ENCODE peak calls at places on chromosomes 12 and 14, in seven cellular contexts. N, S, R, C, P, F and U are unnamed samples.
A peak's percentile ranks its signal among the peaks of the same experiment; 100 is the strongest.

GRCh38 chr12:106415134-106415533 is 57.6 kb downstream of the POLR3B start:
- DNase-seq in N (no peak), S (peak; percentile 43), R (no peak), C (no peak), P (no peak), F (peak; percentile 45), U (no peak)

GRCh38 chr14:69582207-69582606 is 7.5 kb upstream of the CCDC177 start:
- DNase-seq in N (no peak), S (no peak), R (no peak), C (no peak), P (no peak), F (no peak), U (no peak)

GRCh38 chr12:89411846-89412245 is 59.5 kb upstream of the DUSP6 start:
- DNase-seq in N (no peak), S (peak; percentile 14), R (no peak), C (no peak), P (no peak), F (no peak), U (no peak)

GRCh38 chr12:4866288-4866687 is 43.4 kb upstream of the KCNA1 start:
- DNase-seq in N (no peak), S (no peak), R (no peak), C (no peak), P (no peak), F (no peak), U (no peak)

GRCh38 chr12:132881853-132882252 is 5.6 kb downstream of the CHFR start:
- DNase-seq in N (no peak), S (peak; percentile 37), R (no peak), C (no peak), P (no peak), F (no peak), U (no peak)

GRCh38 chr14:33068626-33069025 is 129.9 kb downstream of the NPAS3 start:
- DNase-seq in N (no peak), S (no peak), R (no peak), C (no peak), P (no peak), F (no peak), U (no peak)

GRCh38 chr12:24909667-24910066 is 39.2 kb downstream of the BCAT1 start:
- DNase-seq in N (no peak), S (peak; percentile 86), R (peak; percentile 23), C (no peak), P (no peak), F (peak; percentile 59), U (peak; percentile 59)

GRCh38 chr14:85731198-85731597 is 201.3 kb downstream of the FLRT2 start:
- DNase-seq in N (no peak), S (peak; percentile 97), R (no peak), C (no peak), P (no peak), F (peak; percentile 83), U (no peak)

GRCh38 chr14:24921903-24922302 is 128.0 kb downstream of the STXBP6 start:
- DNase-seq in N (no peak), S (peak; percentile 68), R (no peak), C (no peak), P (no peak), F (peak; percentile 25), U (no peak)

GRCh38 chr14:54806616-54807015 is 96.0 kb downstream of the GCH1 start:
- DNase-seq in N (no peak), S (no peak), R (no peak), C (no peak), P (no peak), F (no peak), U (no peak)

GRCh38 chr12:99600388-99600787 is 47.2 kb upstream of the GARIN6 start:
- DNase-seq in N (no peak), S (no peak), R (no peak), C (no peak), P (no peak), F (no peak), U (no peak)

GRCh38 chr12:466039-466438 is 6.3 kb downstream of the B4GALNT3 start:
- DNase-seq in N (no peak), S (no peak), R (peak; percentile 68), C (no peak), P (no peak), F (no peak), U (no peak)

GRCh38 chr12:103012884-103013283 is 55.4 kb downstream of the ASCL1 start:
- DNase-seq in N (no peak), S (no peak), R (no peak), C (no peak), P (no peak), F (no peak), U (no peak)

GRCh38 chr14:51860164-51860835 is at the start of gene GNG2:
- DNase-seq in N (peak; percentile 62), S (peak; percentile 79), R (peak; percentile 88), C (peak; percentile 69), P (peak; percentile 56), F (peak; percentile 85), U (peak; percentile 94)

GRCh38 chr12:93868771-93869170 is 191.6 kb downstream of the CRADD start:
- DNase-seq in N (no peak), S (peak; percentile 86), R (no peak), C (no peak), P (no peak), F (peak; percentile 49), U (no peak)

GRCh38 chr12:43238281-43238680 is 313.7 kb downstream of the ADAMTS20 start:
- DNase-seq in N (no peak), S (no peak), R (no peak), C (no peak), P (no peak), F (no peak), U (no peak)

GRCh38 chr12:121697093-121697698 is 15.4 kb upstream of the TMEM120B start:
- DNase-seq in N (no peak), S (peak; percentile 46), R (no peak), C (no peak), P (no peak), F (peak; percentile 60), U (no peak)

GRCh38 chr12:48882972-48883304 is 17.3 kb upstream of the RND1 start:
- DNase-seq in N (no peak), S (no peak), R (no peak), C (no peak), P (no peak), F (no peak), U (no peak)

GRCh38 chr12:2358986-2359658 is 306.3 kb downstream of the CACNA1C start:
- DNase-seq in N (no peak), S (peak; percentile 55), R (no peak), C (no peak), P (no peak), F (no peak), U (no peak)

GRCh38 chr12:130872179-130873096 is 572 bp downstream of the RAN start:
- DNase-seq in N (peak; percentile 56), S (peak; percentile 21), R (peak; percentile 37), C (no peak), P (peak; percentile 40), F (peak; percentile 77), U (peak; percentile 61)

GRCh38 chr12:65510584-65511050 is 232.1 kb downstream of the MSRB3 start:
- DNase-seq in N (peak; percentile 89), S (no peak), R (peak; percentile 30), C (no peak), P (no peak), F (no peak), U (no peak)

GRCh38 chr12:69739287-69740191 is 879 bp downstream of the RAB3IP start:
- DNase-seq in N (peak; percentile 81), S (peak; percentile 67), R (peak; percentile 72), C (peak; percentile 33), P (peak; percentile 21), F (peak; percentile 35), U (peak; percentile 87)

GRCh38 chr14:64324461-64325255 is 30.5 kb upstream of the ESR2 start:
- DNase-seq in N (no peak), S (peak; percentile 31), R (no peak), C (no peak), P (no peak), F (peak; percentile 24), U (no peak)